ENCODE peak calls at places on chromosomes 16 and 17, in six cellular contexts. E is colonic mucosa, I is stomach, H is substantia nigra, L is Peyer's patch, P is neural progenitor cell. O is an unnamed sample.

GRCh38 chr16:58299757-58300349 is 5.0 kb upstream of the PRSS54 start:
- DNase-seq in E (no peak), I (peak), H (no peak), L (no peak), P (peak), O (peak)

GRCh38 chr17:29141484-29141835 is 38.7 kb downstream of the MYO18A start:
- DNase-seq in E (no peak), I (no peak), H (no peak), L (peak), P (no peak), O (no peak)

GRCh38 chr16:50830698-50831097 is 88.8 kb downstream of the CYLD start:
- DNase-seq in E (no peak), I (no peak), H (no peak), L (no peak), P (no peak), O (no peak)

GRCh38 chr17:42337442-42337841 is 49.1 kb downstream of the STAT5A start:
- DNase-seq in E (no peak), I (no peak), H (no peak), L (peak), P (no peak), O (no peak)

GRCh38 chr16:5378531-5378930 is 280.9 kb upstream of the EEF2KMT start:
- DNase-seq in E (no peak), I (no peak), H (no peak), L (no peak), P (no peak), O (no peak)

GRCh38 chr17:29451338-29451737 is 61.2 kb downstream of the TAOK1 start:
- DNase-seq in E (no peak), I (no peak), H (no peak), L (no peak), P (no peak), O (no peak)

GRCh38 chr16:8908779-8909468 is 26.8 kb downstream of the LITAFD start:
- DNase-seq in E (no peak), I (no peak), H (no peak), L (no peak), P (no peak), O (no peak)

GRCh38 chr17:35931794-35932419 is 1.3 kb upstream of the RDM1 start:
- DNase-seq in E (no peak), I (no peak), H (no peak), L (no peak), P (no peak), O (no peak)

GRCh38 chr17:45867171-45867570 is 22.5 kb downstream of the SPPL2C start:
- DNase-seq in E (no peak), I (no peak), H (peak), L (no peak), P (no peak), O (no peak)

GRCh38 chr16:12390644-12391043 is 413.0 kb downstream of the CPPED1 start:
- DNase-seq in E (no peak), I (no peak), H (no peak), L (no peak), P (no peak), O (no peak)

GRCh38 chr16:53112015-53112414 is 57.2 kb downstream of the CHD9 start:
- DNase-seq in E (no peak), I (no peak), H (no peak), L (no peak), P (no peak), O (no peak)

GRCh38 chr16:87064731-87065720 is 252.2 kb downstream of the C16orf95 start:
- DNase-seq in E (no peak), I (no peak), H (no peak), L (peak), P (no peak), O (no peak)

GRCh38 chr16:57987441-57988177 is 12.9 kb downstream of the ZNF319 start:
- DNase-seq in E (no peak), I (no peak), H (no peak), L (no peak), P (no peak), O (no peak)

GRCh38 chr17:57569860-57570259 is 175.2 kb downstream of the CCDC182 start:
- DNase-seq in E (no peak), I (no peak), H (no peak), L (no peak), P (no peak), O (no peak)

GRCh38 chr17:50184057-50184456 is 17.4 kb downstream of the COL1A1 start:
- DNase-seq in E (no peak), I (no peak), H (no peak), L (no peak), P (peak), O (no peak)

GRCh38 chr16:3637371-3637923 is 17.0 kb upstream of the DNASE1 start:
- DNase-seq in E (peak), I (peak), H (no peak), L (peak), P (no peak), O (peak)

GRCh38 chr17:36072431-36073121 is 8.5 kb downstream of the CCL18 start:
- DNase-seq in E (peak), I (peak), H (no peak), L (peak), P (peak), O (peak)

GRCh38 chr17:64984776-64985521 is 65.7 kb upstream of the LRRC37A3 start:
- DNase-seq in E (no peak), I (no peak), H (no peak), L (peak), P (no peak), O (no peak)

GRCh38 chr17:249236-249993 is 68.0 kb upstream of the DOC2B start:
- DNase-seq in E (no peak), I (peak), H (no peak), L (no peak), P (no peak), O (no peak)

GRCh38 chr17:45946841-45947256 is 52.2 kb upstream of the STH start:
- DNase-seq in E (no peak), I (no peak), H (peak), L (no peak), P (no peak), O (no peak)

GRCh38 chr17:82272495-82273326 is 789 bp downstream of the CSNK1D start:
- DNase-seq in E (peak), I (no peak), H (no peak), L (peak), P (peak), O (peak)

GRCh38 chr16:13883881-13884280 is 36.1 kb upstream of the ERCC4 start:
- DNase-seq in E (no peak), I (no peak), H (no peak), L (no peak), P (no peak), O (no peak)

GRCh38 chr16:31077592-31078199 is 3.5 kb downstream of the ZNF646 start:
- DNase-seq in E (no peak), I (no peak), H (no peak), L (no peak), P (no peak), O (no peak)

GRCh38 chr17:40813804-40814203 is 8.6 kb downstream of the KRT10 start:
- DNase-seq in E (no peak), I (no peak), H (no peak), L (no peak), P (no peak), O (no peak)

GRCh38 chr17:7380855-7381683 is at the start of gene TNK1:
- DNase-seq in E (peak), I (peak), H (no peak), L (no peak), P (peak), O (peak)

DNA sequence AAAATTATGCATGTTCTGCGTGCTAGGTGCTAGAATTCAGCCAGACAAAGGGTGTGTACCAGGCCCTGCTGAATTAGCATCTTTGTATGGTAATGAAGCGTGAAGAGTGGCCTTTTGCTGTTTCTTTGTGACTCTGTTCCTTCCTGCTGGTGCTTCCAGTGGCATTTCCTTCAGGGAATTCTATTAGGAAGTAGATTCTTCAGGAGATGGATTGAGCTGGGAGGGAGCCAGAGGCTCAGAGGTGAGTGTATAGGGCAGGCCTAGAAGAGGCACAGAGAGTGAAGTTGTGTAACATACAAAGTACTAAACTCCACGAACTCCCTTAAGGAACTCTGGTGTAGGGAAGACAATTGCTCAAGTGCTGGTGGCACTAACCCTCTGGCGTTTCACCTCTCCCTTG is 73.9 kb upstream of the ASIC2 start:
- DNase-seq in E (no peak), I (no peak), H (no peak), L (no peak), P (peak), O (no peak)
- H3K27ac ChIP-seq in E (no peak), I (no peak), H (no peak), L (no peak), P (no peak), O (no peak)

GRCh38 chr16:80743273-80743672 is 61.1 kb downstream of the CDYL2 start:
- DNase-seq in E (no peak), I (no peak), H (no peak), L (no peak), P (no peak), O (no peak)

GRCh38 chr16:80746231-80746630 is 58.2 kb downstream of the CDYL2 start:
- DNase-seq in E (no peak), I (no peak), H (peak), L (no peak), P (no peak), O (no peak)

GRCh38 chr16:80742331-80742730 is 62.1 kb downstream of the CDYL2 start:
- DNase-seq in E (no peak), I (no peak), H (no peak), L (no peak), P (no peak), O (no peak)

GRCh38 chr16:80743772-80744171 is 60.6 kb downstream of the CDYL2 start:
- DNase-seq in E (no peak), I (no peak), H (no peak), L (no peak), P (no peak), O (no peak)

GRCh38 chr16:80744856-80745255 is 59.5 kb downstream of the CDYL2 start:
- DNase-seq in E (no peak), I (no peak), H (no peak), L (no peak), P (no peak), O (no peak)
- H3K27ac ChIP-seq in E (no peak), I (no peak), H (no peak), L (no peak), P (no peak), O (no peak)

GRCh38 chr16:88461291-88462269 is 8.5 kb downstream of the ZFPM1 start:
- DNase-seq in E (no peak), I (peak), H (no peak), L (no peak), P (peak), O (no peak)
- H3K27ac ChIP-seq in E (no peak), I (peak), H (no peak), L (peak), P (no peak), O (no peak)

GRCh38 chr16:75588716-75589115 is 22.5 kb downstream of the GABARAPL2 start:
- DNase-seq in E (no peak), I (no peak), H (no peak), L (no peak), P (no peak), O (no peak)
- H3K27ac ChIP-seq in E (no peak), I (no peak), H (no peak), L (peak), P (no peak), O (no peak)

GRCh38 chr17:76690596-76691280 is 20.0 kb downstream of the MXRA7 start:
- DNase-seq in E (no peak), I (no peak), H (no peak), L (no peak), P (peak), O (no peak)
- H3K27ac ChIP-seq in E (no peak), I (no peak), H (no peak), L (no peak), P (no peak), O (no peak)